ENCODE peak calls at places on chromosome 21, in eight cellular contexts. L is kidney, B is fibroblast of lung, U is MM.1S, S is ovary, V is BE2C, N is Peyer's patch, K is body of pancreas. I is an unnamed sample. For H3K36me3 and H3K4me1, the result is how much of the 10 kb centered on the place peaks cover.

GRCh38 chr21:44767834-44768831 is 33.5 kb downstream of the UBE2G2 start:
- DNase-seq in K (no peak), U (no peak), S (no peak), L (no peak), N (no peak), B (no peak), V (no peak), I (no peak)

GRCh38 chr21:44434936-44435635 is 20.2 kb upstream of the LRRC3 start:
- DNase-seq in N (peak), K (no peak), U (no peak), B (no peak), V (no peak), L (peak), S (no peak), I (peak)

GRCh38 chr21:44984428-44984791 is 44.6 kb downstream of the SLX9 start:
- DNase-seq in V (peak), L (peak), B (no peak), N (no peak), U (no peak), S (no peak), K (no peak), I (no peak)

GRCh38 chr21:39483917-39484316 is 32.1 kb downstream of the SH3BGR start:
- DNase-seq in S (no peak), B (peak), K (no peak), U (no peak), V (no peak), L (no peak), N (no peak), I (no peak)

GRCh38 chr21:44360174-44360573 is 6.8 kb downstream of the TRPM2 start:
- DNase-seq in K (no peak), S (no peak), N (no peak), U (no peak), B (no peak), L (peak), V (no peak), I (no peak)

GRCh38 chr21:37835512-37835911 is 80.7 kb downstream of the KCNJ6 start:
- DNase-seq in K (no peak), S (no peak), B (no peak), L (no peak), U (peak), V (no peak), N (no peak), I (no peak)

GRCh38 chr21:45129231-45129923 is 55.0 kb downstream of the ADARB1 start:
- DNase-seq in B (peak), S (peak), N (no peak), U (no peak), K (no peak), V (no peak), L (no peak), I (no peak)

GRCh38 chr21:44871576-44872265 is 1.8 kb downstream of the PTTG1IP start:
- DNase-seq in L (peak), N (peak), B (peak), V (no peak), U (no peak), S (no peak), K (peak), I (no peak)

GRCh38 chr21:44527983-44528633 is 11.9 kb downstream of the KRTAP10-1 start:
- DNase-seq in N (peak), V (peak), S (no peak), U (no peak), L (peak), K (no peak), B (no peak), I (peak)

GRCh38 chr21:37582613-37583012 is 216.0 kb downstream of the DYRK1A start:
- DNase-seq in L (no peak), U (peak), N (no peak), S (peak), K (peak), V (peak), B (peak), I (peak)

GRCh38 chr21:24110846-24111245 is 1496.4 kb downstream of the MRPL39 start:
- DNase-seq in K (no peak), L (no peak), V (no peak), S (no peak), U (no peak), N (no peak), B (peak), I (no peak)

GRCh38 chr21:15293251-15293650 is 228.5 kb upstream of the NRIP1 start:
- DNase-seq in K (no peak), L (no peak), S (no peak), U (no peak), V (no peak), B (peak), N (no peak), I (no peak)

GRCh38 chr21:39687069-39687468 is 57.9 kb upstream of the IGSF5 start:
- DNase-seq in U (no peak), N (peak), B (no peak), V (no peak), S (no peak), L (no peak), K (no peak), I (no peak)

GRCh38 chr21:27683292-27683691 is 716.4 kb upstream of the ADAMTS5 start:
- DNase-seq in B (no peak), N (no peak), S (no peak), V (no peak), U (no peak), L (no peak), K (no peak), I (no peak)

GRCh38 chr21:45086342-45086958 is 12.1 kb downstream of the ADARB1 start:
- DNase-seq in K (no peak), N (no peak), V (no peak), B (no peak), U (no peak), S (no peak), L (no peak), I (no peak)

GRCh38 chr21:31030367-31031106 is 7.7 kb downstream of the KRTAP19-8 start:
- DNase-seq in U (peak), S (no peak), B (no peak), L (no peak), K (no peak), V (no peak), N (no peak), I (no peak)

GRCh38 chr21:7917729-7918128 is 2603.7 kb upstream of the TPTE start:
- DNase-seq in U (no peak), K (no peak), V (no peak), L (no peak), N (no peak), B (no peak), S (no peak), I (no peak)

GRCh38 chr21:14846619-14847018 is 218.2 kb downstream of the NRIP1 start:
- DNase-seq in K (no peak), L (no peak), B (no peak), S (no peak), N (no peak), U (no peak), V (no peak), I (no peak)

GRCh38 chr21:28793043-28793442 is 199.6 kb downstream of the LTN1 start:
- DNase-seq in L (no peak), U (no peak), S (no peak), V (no peak), K (no peak), B (peak), N (no peak), I (no peak)

GRCh38 chr21:46250146-46250725 is 21.7 kb upstream of the LSS start:
- DNase-seq in U (no peak), V (no peak), K (no peak), B (no peak), L (no peak), N (no peak), S (no peak), I (no peak)
- H3K36me3 ChIP-seq in U (under half), V (half or more), K (under half), B (under half), L (half or more), N (under half), S (under half), I (under half)

DNA sequence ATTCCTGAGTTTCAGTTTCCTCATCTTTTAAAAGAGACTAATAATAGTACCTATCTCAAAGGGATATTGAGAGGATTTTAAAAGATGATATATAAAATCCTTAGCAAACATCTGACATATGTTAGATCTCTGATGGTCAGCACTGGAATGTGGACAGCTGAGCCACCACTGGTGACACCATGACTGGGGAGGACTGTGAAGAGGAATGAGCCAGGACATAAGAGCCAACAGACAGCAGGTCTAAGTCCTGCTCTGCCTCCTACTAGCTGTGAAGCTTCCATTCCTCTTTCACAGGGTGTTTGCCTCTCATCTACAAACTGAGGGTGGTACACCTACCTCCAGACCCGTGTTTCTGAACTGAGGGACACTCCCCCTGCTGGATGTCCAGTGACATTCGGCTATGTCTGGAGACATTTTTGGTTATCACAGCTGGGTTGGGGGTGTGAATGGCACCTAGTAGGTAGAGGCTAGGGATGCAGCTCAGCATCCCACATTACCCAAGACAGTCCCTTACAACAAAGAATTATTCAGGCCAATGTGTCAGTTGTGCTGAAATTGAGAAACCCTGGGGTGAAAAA is 109.1 kb upstream of the OLIG2 start:
- DNase-seq in N (no peak), K (no peak), V (peak), B (no peak), S (no peak), U (peak), L (no peak), I (no peak)
- TF ChIP-seq CTCF in N (no peak), K (no peak), V (peak), B (peak), S (no peak), U (peak), L (no peak), I (no peak)

DNA sequence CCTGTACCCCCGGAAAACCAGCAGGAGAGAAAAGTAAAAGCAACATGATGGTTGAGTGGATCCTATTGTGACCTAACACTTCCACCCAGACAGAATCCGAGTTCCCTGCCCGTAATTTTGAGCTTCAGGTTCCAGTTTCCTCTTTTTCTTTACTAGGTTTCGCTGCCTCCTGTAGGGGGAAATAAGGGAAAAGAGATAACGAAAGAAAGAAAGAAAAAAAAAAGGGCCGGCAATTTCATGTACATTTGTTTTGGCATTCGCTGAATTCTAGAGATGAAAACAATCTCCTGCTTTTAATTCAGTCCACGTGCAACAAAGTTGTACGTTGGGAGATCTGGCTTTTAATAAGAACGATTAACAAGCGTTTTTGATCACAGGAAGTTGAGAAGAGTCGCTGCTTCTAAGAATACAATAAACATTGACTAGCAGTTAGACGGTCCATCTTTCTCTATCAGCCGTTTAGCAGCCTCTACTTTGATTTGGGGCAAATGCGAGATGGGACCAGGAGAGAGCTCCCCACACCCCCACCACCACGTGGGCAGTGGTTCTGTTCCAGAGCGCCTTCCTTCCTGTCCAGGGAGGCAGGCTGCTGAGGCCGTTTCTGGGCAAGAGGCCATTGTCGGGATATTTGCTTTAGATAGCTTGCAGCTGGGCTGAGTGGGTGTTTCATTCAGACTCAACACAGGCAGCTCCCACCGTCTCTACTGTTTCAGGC is 155.9 kb upstream of the RUNX1 start:
- DNase-seq in V (no peak), B (peak), N (peak), L (peak), K (peak), S (peak), U (no peak), I (peak)
- H3K4me1 ChIP-seq in V (under half), B (under half), N (under half), L (under half), K (under half), S (under half), U (under half), I (under half)

GRCh38 chr21:34878501-34878900 is 170.6 kb downstream of the RUNX1 start:
- DNase-seq in K (no peak), B (peak), S (no peak), V (no peak), L (no peak), N (no peak), U (no peak), I (no peak)
- H3K36me3 ChIP-seq in K (under half), B (under half), S (under half), V (under half), L (under half), N (under half), U (under half), I (under half)

DNA sequence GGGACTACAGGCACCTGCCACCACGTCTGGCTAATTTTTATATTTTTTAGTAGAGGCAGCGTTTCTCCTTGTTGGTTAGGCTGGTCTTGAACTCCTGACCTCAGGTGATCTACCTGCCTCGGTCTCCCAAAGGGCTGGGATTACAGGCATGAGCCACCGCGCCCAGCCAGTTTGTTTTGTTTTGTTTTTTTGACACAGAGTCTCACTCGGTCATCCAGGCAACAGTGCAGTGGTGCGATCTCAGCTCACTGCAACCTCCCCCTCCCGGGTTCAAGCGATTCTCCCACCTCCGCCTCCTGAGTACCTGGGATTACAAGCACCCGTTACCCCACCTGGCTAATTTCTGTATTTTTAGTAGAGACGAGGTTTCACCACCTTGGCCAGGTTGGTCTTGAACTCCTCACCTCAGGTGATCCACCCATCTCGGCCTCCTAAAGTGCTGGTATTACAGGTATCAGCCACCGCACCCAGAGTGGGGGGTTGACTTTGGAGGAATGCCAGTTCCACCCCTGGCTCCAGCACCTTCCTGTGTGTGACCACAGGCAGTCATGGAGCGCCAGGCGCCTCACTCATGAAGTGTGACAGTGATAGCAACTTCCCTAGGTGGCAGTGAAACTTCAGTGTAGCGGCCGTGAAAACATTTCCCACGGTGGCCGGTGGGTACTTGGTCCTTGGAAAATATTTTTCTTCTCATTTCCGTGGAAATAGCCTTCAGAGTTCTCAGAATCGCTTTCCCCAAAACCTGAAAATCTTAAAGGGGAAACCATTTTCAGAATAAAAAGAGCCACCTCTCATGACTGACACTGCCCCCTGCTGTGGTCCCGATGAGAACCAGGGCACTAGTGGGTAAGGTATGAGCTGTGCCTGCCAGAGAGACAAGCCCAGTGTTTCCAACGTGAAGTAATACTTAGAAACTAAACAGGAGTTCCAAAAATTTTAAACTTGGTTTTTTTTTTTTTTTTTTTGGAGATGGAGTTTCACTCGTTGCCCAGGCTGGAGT is 48.6 kb downstream of the WDR4 start:
- DNase-seq in U (no peak), K (no peak), V (no peak), L (peak), N (peak), S (no peak), B (no peak), I (peak)
- TF ChIP-seq CTCF in U (peak), K (no peak), V (peak), L (no peak), N (peak), S (no peak), B (peak), I (no peak)

GRCh38 chr21:16496594-16496993 is 766.8 kb downstream of the USP25 start:
- DNase-seq in S (no peak), N (no peak), U (no peak), K (no peak), V (no peak), B (no peak), L (no peak), I (no peak)

GRCh38 chr21:16502897-16503296 is 773.1 kb downstream of the USP25 start:
- DNase-seq in U (no peak), B (no peak), N (no peak), S (no peak), L (no peak), K (no peak), V (no peak), I (no peak)

GRCh38 chr21:16502273-16502672 is 772.5 kb downstream of the USP25 start:
- DNase-seq in S (no peak), V (no peak), N (no peak), U (peak), B (no peak), K (no peak), L (no peak), I (no peak)
- H3K4me1 ChIP-seq in S (under half), V (under half), N (under half), U (under half), B (under half), K (under half), L (under half), I (under half)

DNA sequence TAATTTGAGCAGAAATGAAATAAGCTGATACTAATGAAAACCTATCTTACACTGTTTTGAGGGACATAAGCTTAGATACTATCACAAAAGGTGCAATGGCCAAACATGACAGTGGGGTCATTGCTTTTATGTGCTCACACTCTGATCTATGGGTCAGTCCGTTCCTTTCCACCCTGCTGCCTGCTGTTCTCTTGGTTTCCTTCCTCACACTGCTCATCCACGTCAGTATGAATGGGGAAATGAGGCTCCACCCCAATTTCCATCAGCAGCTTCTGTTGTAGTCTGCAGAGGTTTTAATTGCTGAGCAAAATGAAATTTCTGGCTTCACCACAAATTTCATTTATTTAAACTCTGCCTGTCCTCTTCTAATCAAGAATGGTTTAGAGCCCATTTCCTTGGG is 155.2 kb downstream of the GABPA start:
- DNase-seq in S (no peak), B (no peak), U (no peak), L (no peak), K (no peak), V (no peak), N (no peak), I (no peak)
- H3K36me3 ChIP-seq in S (under half), B (under half), U (under half), L (under half), K (under half), V (under half), N (under half), I (under half)